ENCODE peak calls at places on chromosomes 12 and 14, in eight cellular contexts. S is HAP-1, B is transverse colon, V is cardiac fibroblast, J is upper lobe of right lung, X is epithelial cell of esophagus, Q is H7, Z is cardiac muscle cell. T is an unnamed sample.

GRCh38 chr12:42180990-42181611 is 36.4 kb upstream of the GXYLT1 start:
- DNase-seq in V (peak), S (peak), J (no peak), Q (no peak), B (no peak), X (peak), Z (peak), T (no peak)

GRCh38 chr12:46265734-46266133 is 3.1 kb downstream of the SLC38A1 start:
- DNase-seq in V (no peak), B (no peak), J (no peak), X (no peak), Q (no peak), S (no peak), Z (no peak), T (no peak)

GRCh38 chr14:65478596-65478995 is 66.1 kb downstream of the FUT8 start:
- DNase-seq in J (no peak), X (peak), Z (peak), Q (no peak), V (peak), S (peak), B (no peak), T (no peak)

GRCh38 chr14:87869619-87870583 is 123.1 kb downstream of the GALC start:
- DNase-seq in Q (no peak), B (no peak), Z (peak), V (peak), X (peak), J (no peak), S (no peak), T (no peak)

GRCh38 chr14:68951051-68951797 is 27.9 kb downstream of the ACTN1 start:
- DNase-seq in Q (no peak), B (peak), Z (peak), X (peak), J (peak), V (peak), S (no peak), T (peak)

GRCh38 chr12:70598467-70599194 is 38.6 kb downstream of the PTPRB start:
- DNase-seq in Q (no peak), J (no peak), X (no peak), V (peak), B (no peak), Z (peak), S (peak), T (no peak)

GRCh38 chr14:100221419-100222218 is 17.3 kb upstream of the YY1 start:
- DNase-seq in X (peak), S (peak), B (peak), Q (peak), J (peak), V (peak), Z (peak), T (peak)

GRCh38 chr14:100438678-100439592 is 115.8 kb downstream of the SLC25A47 start:
- DNase-seq in Z (peak), J (no peak), V (peak), Q (no peak), B (peak), S (no peak), X (peak), T (peak)

GRCh38 chr14:43540948-43541347 is 966.1 kb downstream of the FSCB start:
- DNase-seq in B (no peak), J (no peak), X (no peak), Z (no peak), V (no peak), Q (peak), S (no peak), T (no peak)

GRCh38 chr12:53977596-53978464 is 3.1 kb upstream of the HOTAIR start:
- DNase-seq in S (no peak), Z (no peak), V (no peak), X (no peak), B (no peak), J (no peak), Q (no peak), T (no peak)

GRCh38 chr12:105823810-105824209 is 314.9 kb downstream of the NUAK1 start:
- DNase-seq in X (no peak), S (no peak), Q (no peak), B (no peak), Z (no peak), V (no peak), J (no peak), T (no peak)

GRCh38 chr12:131457331-131458047 is 253.4 kb upstream of the SFSWAP start:
- DNase-seq in S (no peak), Z (no peak), V (no peak), Q (peak), J (peak), B (no peak), X (no peak), T (no peak)

GRCh38 chr12:3201741-3202500 is 124.7 kb downstream of the TSPAN9 start:
- DNase-seq in V (no peak), J (no peak), Z (peak), S (no peak), Q (peak), X (no peak), B (no peak), T (no peak)

GRCh38 chr14:96072746-96073145 is 33.6 kb downstream of the C14orf132 start:
- DNase-seq in Q (no peak), V (no peak), X (no peak), Z (no peak), B (no peak), S (no peak), J (no peak), T (no peak)

GRCh38 chr12:48165089-48166031 is 8.0 kb upstream of the ASB8 start:
- DNase-seq in S (peak), B (no peak), V (peak), J (no peak), Z (peak), X (peak), Q (peak), T (no peak)

GRCh38 chr12:48160807-48161206 is 3.5 kb upstream of the ASB8 start:
- DNase-seq in J (no peak), Z (peak), B (no peak), V (no peak), Q (no peak), S (no peak), X (no peak), T (no peak)

GRCh38 chr12:48164456-48164855 is 7.1 kb upstream of the ASB8 start:
- DNase-seq in Z (no peak), V (no peak), J (no peak), X (no peak), S (peak), Q (no peak), B (no peak), T (no peak)

GRCh38 chr12:48159976-48160525 is 2.7 kb upstream of the ASB8 start:
- DNase-seq in S (no peak), Q (no peak), V (no peak), X (no peak), J (no peak), B (no peak), Z (peak), T (no peak)

GRCh38 chr12:48163150-48163747 is 5.9 kb upstream of the ASB8 start:
- DNase-seq in X (no peak), V (no peak), B (no peak), Q (no peak), J (no peak), Z (no peak), S (no peak), T (no peak)
- H3K4me3 ChIP-seq in X (no peak), V (no peak), B (no peak), Q (no peak), J (no peak), Z (no peak), S (no peak), T (no peak)

GRCh38 chr14:102761206-102761605 is 16.0 kb upstream of the TRAF3 start:
- DNase-seq in J (no peak), Z (no peak), B (no peak), Q (peak), X (no peak), S (no peak), V (no peak), T (no peak)

GRCh38 chr14:102768223-102769048 is 8.8 kb upstream of the TRAF3 start:
- DNase-seq in J (no peak), X (no peak), B (no peak), S (no peak), Z (no peak), V (no peak), Q (peak), T (no peak)

GRCh38 chr14:102769049-102769327 is 8.3 kb upstream of the TRAF3 start:
- DNase-seq in Z (no peak), S (no peak), X (no peak), B (no peak), J (no peak), Q (peak), V (no peak), T (no peak)

GRCh38 chr14:102760485-102761193 is 16.6 kb upstream of the TRAF3 start:
- DNase-seq in B (no peak), Q (peak), X (no peak), J (no peak), V (no peak), Z (no peak), S (no peak), T (no peak)

GRCh38 chr14:102764220-102764671 is 13.0 kb upstream of the TRAF3 start:
- DNase-seq in V (no peak), J (no peak), B (no peak), S (no peak), Z (no peak), Q (peak), X (no peak), T (no peak)
- H3K4me3 ChIP-seq in V (no peak), J (no peak), B (no peak), S (no peak), Z (no peak), Q (no peak), X (no peak), T (no peak)

GRCh38 chr14:61526405-61527312 is 168.7 kb upstream of the HIF1A start:
- DNase-seq in X (peak), V (no peak), Z (no peak), B (no peak), J (peak), Q (no peak), S (no peak), T (peak)
- H3K4me3 ChIP-seq in X (no peak), V (no peak), Z (no peak), B (no peak), J (no peak), Q (no peak), S (no peak), T (no peak)

DNA sequence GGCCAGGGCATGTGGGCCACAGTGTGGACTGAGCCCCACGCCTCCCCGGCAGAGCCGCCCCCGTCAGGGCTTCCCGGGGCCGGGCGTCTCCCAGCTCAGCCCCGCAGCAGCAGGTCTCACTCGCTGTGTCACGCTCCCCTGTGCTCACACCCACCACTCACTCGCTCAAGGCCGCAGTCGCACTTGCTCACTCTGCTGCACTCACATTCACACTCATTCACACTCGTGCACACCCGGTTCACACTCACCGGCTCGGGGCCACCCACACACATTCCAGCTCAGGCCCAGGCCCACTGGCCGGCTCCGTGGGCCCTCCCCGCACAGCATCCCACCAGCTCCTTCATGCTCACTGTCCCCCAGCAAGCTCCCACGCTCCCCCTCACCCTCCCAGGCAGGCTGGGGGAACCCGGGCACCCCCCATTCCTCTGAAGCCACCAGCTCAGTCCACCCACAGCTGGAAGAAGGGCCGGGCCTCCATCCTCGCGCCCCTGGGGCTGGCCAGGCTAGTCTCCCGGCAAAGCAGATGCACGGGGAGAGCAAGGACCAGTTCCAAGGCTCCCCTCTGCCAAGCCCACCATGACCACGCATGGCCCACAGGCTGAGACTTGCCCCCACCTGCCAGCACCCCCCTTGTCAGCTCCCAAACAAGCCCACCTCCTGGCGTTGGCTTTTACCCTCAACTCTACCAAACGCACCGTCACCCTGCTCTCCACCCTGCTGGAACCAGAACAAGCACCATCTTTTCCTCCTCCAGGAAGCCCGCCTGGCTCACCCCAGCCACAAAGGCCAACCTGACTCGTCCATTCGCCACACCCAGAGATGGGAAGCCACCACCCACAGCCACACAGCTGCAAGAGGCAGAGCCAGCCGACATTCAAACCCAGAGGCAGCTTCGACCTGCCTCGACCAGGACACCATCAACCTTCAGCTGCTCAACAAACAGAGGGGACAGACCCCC is 28.0 kb downstream of the NCOR2 start:
- DNase-seq in X (no peak), Q (peak), Z (no peak), J (no peak), B (no peak), V (no peak), S (no peak), T (no peak)
- H3K4me3 ChIP-seq in X (no peak), Q (no peak), Z (no peak), J (no peak), B (no peak), V (no peak), S (no peak), T (no peak)

DNA sequence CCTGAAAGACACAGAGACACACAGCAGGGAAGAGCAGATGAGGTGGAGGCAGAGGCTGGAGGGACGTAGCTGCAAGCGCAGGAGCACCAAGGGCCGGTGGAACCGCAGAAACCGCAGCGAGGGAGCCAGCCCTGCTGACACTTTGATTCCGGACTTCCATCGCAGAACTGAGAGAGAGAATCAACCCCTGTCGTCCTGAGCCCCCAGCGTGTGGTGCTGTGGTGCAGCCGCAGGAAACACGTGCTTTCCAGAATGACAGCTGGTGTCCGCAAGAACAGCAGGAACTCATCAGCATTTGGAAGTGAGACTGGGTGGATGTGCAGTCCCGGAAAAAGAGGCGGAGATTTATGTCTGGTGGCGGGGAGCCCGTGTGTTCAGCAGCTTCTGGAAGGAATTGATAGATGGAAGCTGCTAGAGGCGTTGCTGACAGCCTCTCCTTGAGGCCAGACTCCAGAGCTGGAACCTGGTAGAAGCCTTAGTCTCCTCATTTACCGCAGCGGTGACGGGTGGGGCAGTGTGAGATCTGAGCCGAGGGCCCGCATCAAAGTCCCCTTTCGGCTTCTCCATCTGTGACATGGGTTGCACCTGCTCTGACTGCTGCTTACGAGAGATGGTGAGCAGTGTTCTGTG is 21.9 kb upstream of the KLC1 start:
- DNase-seq in S (peak), V (peak), B (peak), J (peak), X (peak), Q (peak), Z (peak), T (peak)
- H3K4me3 ChIP-seq in S (no peak), V (peak), B (no peak), J (peak), X (no peak), Q (no peak), Z (no peak), T (no peak)

DNA sequence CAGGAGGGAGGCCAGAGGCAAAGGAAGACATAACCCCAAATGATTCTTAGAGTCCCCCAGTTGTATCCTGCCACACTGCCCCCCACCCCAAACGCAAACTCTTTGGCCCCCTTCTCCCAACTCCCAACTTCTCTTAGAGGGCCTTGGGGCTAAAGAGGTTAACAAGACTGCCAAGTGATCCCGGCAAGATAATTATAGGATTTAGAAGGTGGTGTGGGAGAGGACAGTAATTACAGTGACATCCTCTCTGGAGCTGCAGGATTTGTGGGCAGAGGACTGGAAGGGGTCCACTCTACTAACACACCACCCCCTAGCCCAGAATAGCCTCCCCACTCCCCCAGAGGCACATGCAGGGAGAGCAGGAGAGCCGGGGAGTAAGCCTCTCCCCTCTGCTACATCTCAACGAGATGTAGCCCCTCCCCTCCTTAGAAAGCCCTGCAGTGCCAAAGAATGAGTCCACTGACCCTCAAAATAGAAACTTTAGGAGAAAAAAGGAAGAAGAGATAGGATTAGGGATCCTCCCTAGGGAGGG is 5.3 kb upstream of the GDF11 start:
- DNase-seq in S (no peak), X (no peak), Z (no peak), Q (peak), V (no peak), J (no peak), B (no peak), T (no peak)
- H3K4me3 ChIP-seq in S (peak), X (no peak), Z (peak), Q (peak), V (peak), J (peak), B (no peak), T (no peak)

T was measured in prostate gland.